ENCODE peak calls at places on chromosomes 16 and 17, in five cellular contexts. L, M, C, Z and O are unnamed samples.

GRCh38 chr17:55005520-55005919 is 37.0 kb downstream of the STXBP4 start:
- DNase-seq in Z (no peak), M (no peak), L (no peak), C (peak; percentile 30), O (no peak)

GRCh38 chr17:44501866-44502265 is 1.3 kb downstream of the GPATCH8 start:
- DNase-seq in Z (no peak), M (no peak), L (no peak), C (peak; percentile 20), O (no peak)

GRCh38 chr17:78812849-78813248 is 27.8 kb downstream of the USP36 start:
- DNase-seq in Z (no peak), L (peak; percentile 24), C (no peak), M (no peak), O (no peak)

GRCh38 chr16:55672471-55672870 is 16.7 kb downstream of the SLC6A2 start:
- DNase-seq in Z (no peak), L (no peak), C (no peak), M (peak; percentile 24), O (no peak)

GRCh38 chr17:81808778-81809555 is 5.0 kb downstream of the GCGR start:
- DNase-seq in L (no peak), Z (no peak), M (no peak), C (no peak), O (no peak)

GRCh38 chr17:79304907-79305306 is 230.3 kb downstream of the ENGASE start:
- DNase-seq in Z (no peak), M (no peak), L (no peak), C (no peak), O (no peak)

GRCh38 chr16:71807905-71808592 is 585 bp downstream of the AP1G1 start:
- DNase-seq in L (no peak), M (no peak), C (peak; percentile 49), Z (no peak), O (peak; percentile 48)

GRCh38 chr17:64785050-64785449 is 122.9 kb upstream of the SMURF2 start:
- DNase-seq in C (no peak), L (no peak), Z (no peak), M (no peak), O (no peak)

GRCh38 chr17:28191018-28191417 is 128.0 kb upstream of the TMEM97 start:
- DNase-seq in L (no peak), C (no peak), M (no peak), Z (no peak), O (no peak)

GRCh38 chr17:81534157-81535006 is 6.2 kb downstream of the FSCN2 start:
- DNase-seq in L (no peak), C (no peak), M (no peak), Z (no peak), O (no peak)

GRCh38 chr16:31094088-31094423 is 541 bp downstream of the VKORC1 start:
- DNase-seq in M (no peak), Z (no peak), C (peak; percentile 58), L (no peak), O (no peak)

GRCh38 chr17:29782917-29783316 is 147.1 kb downstream of the SSH2 start:
- DNase-seq in L (no peak), Z (no peak), M (no peak), C (no peak), O (no peak)

GRCh38 chr17:49928126-49928800 is 40.7 kb upstream of the DLX4 start:
- DNase-seq in Z (no peak), C (no peak), L (no peak), M (no peak), O (no peak)

GRCh38 chr17:46839211-46839610 is 12.2 kb upstream of the WNT9B start:
- DNase-seq in C (no peak), L (no peak), M (no peak), Z (no peak), O (no peak)

GRCh38 chr17:46847204-46848191 is 3.9 kb upstream of the WNT9B start:
- DNase-seq in L (no peak), Z (no peak), C (no peak), M (no peak), O (no peak)

GRCh38 chr17:46837521-46837920 is 13.9 kb upstream of the WNT9B start:
- DNase-seq in Z (no peak), L (peak; percentile 22), C (no peak), M (no peak), O (no peak)

GRCh38 chr17:46841561-46842379 is 9.6 kb upstream of the WNT9B start:
- DNase-seq in C (peak; percentile 77), L (peak; percentile 44), Z (no peak), M (no peak), O (no peak)

GRCh38 chr17:46842835-46843234 is 8.5 kb upstream of the WNT9B start:
- DNase-seq in C (no peak), L (peak; percentile 4), Z (no peak), M (no peak), O (no peak)
- TF ChIP-seq CTCF in C (peak; percentile 60), L (peak; percentile 42), Z (peak; percentile 75), M (peak; percentile 12), O (peak; percentile 44)

GRCh38 chr17:56593741-56594527 is 435 bp downstream of the NOG start:
- DNase-seq in M (peak; percentile 64), Z (peak; percentile 81), C (peak; percentile 87), L (peak; percentile 78), O (peak; percentile 86)
- TF ChIP-seq CTCF in M (peak; percentile 9), Z (no peak), C (peak; percentile 14), L (no peak), O (no peak)

DNA sequence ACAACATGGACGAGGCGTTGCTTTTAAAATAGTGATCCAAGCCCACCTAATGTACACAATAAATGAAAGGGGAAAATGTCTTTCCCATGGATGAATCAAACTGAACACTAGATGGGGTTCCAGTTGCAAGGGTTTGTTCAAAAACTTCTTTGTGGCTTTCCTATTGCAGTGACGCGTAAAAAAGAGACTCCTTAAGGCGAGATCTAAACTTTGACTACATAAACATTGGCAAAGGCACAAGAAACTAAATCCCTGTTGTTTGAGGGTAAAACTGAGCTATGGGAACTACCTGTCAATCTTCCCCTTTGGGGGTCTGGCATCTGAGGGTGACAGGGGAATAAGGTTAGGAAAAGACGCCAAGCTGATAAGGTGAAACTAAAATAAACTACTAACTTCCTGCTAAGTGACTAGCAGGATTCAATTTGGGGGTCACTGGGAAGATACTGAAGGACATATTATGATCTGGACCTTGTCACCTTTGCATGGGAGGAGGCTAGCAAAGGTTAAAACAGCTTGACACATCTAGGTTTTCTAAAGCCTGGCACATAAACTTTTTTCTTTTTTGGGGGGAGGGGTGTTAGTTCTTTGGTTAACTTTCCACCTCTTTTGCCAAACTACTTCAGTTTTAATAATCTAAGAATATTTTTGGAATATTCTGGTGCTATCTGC is 4.7 kb downstream of the SALL1 start:
- DNase-seq in Z (no peak), L (no peak), C (peak; percentile 44), M (no peak), O (no peak)
- TF ChIP-seq CTCF in Z (peak; percentile 64), L (no peak), C (peak; percentile 39), M (no peak), O (peak; percentile 29)

GRCh38 chr16:87347932-87348615 is 30.9 kb upstream of the C16orf95 start:
- DNase-seq in L (no peak), C (no peak), M (peak; percentile 3), Z (no peak), O (no peak)
- TF ChIP-seq CTCF in L (no peak), C (no peak), M (no peak), Z (no peak), O (no peak)

GRCh38 chr16:7613518-7613917 is 280.9 kb downstream of the RBFOX1 start:
- DNase-seq in Z (no peak), L (no peak), M (no peak), C (no peak), O (no peak)
- TF ChIP-seq CTCF in Z (no peak), L (no peak), M (no peak), C (no peak), O (no peak)

DNA sequence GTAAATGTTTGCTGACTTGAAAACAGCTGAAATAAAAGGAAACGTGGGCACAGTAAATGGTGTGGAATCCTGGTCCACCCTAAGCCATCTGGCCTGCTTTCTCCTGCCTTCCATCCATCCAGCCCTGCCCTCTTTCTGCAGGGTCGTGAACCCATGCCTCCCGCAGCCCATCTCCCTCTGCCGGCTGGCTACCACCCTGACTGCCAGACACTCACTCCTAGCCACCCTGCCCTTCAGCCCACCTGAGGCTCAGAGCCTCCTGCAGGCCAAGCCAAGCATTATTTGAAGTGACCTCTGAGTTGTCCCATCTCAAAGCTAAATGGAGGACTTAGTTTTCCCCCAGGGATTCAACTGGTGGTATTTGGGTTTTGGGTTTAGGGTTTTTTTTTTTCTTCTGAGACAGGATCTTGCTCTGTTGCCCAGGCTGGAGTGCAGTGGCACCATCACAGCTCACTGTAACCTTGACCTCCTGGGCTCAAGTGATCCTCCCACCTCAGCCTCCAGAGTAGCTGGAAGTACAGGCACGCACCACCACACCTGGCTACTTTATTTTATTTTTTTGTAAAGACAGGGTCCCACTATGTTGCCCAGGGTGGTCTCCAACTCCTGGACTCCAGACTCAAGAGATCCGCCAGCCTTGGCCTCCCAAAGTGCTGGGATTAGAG is 8.4 kb downstream of the ZDHHC1 start:
- DNase-seq in L (no peak), Z (no peak), M (no peak), C (no peak), O (no peak)
- TF ChIP-seq CTCF in L (no peak), Z (no peak), M (no peak), C (no peak), O (peak; percentile 7)